ENCODE peak calls at places on chromosomes 12 and 14, in seven cellular contexts. X, B, K, I, Z, V and G are unnamed samples. For H3K4me1, the result is how much of the 10 kb centered on the place peaks cover.

GRCh38 chr14:68898248-68899032 is 80.7 kb downstream of the ACTN1 start:
- DNase-seq in X (no peak), B (no peak), K (peak), I (peak), Z (peak), V (no peak), G (no peak)

GRCh38 chr14:75905505-75905904 is 76.3 kb downstream of the TGFB3 start:
- DNase-seq in X (peak), B (peak), K (no peak), I (no peak), Z (no peak), V (peak), G (peak)

GRCh38 chr12:12992418-12993175 is 7.5 kb downstream of the HEBP1 start:
- DNase-seq in X (peak), B (peak), K (no peak), I (no peak), Z (peak), V (peak), G (peak)

GRCh38 chr12:77120695-77121094 is 55.3 kb upstream of the E2F7 start:
- DNase-seq in X (no peak), B (no peak), K (no peak), I (no peak), Z (no peak), V (no peak), G (no peak)

GRCh38 chr12:16573652-16574077 is 32.3 kb downstream of the LMO3 start:
- DNase-seq in X (peak), B (peak), K (peak), I (peak), Z (no peak), V (peak), G (no peak)

GRCh38 chr14:35287481-35288013 is 4.6 kb upstream of the PSMA6 start:
- DNase-seq in X (no peak), B (no peak), K (no peak), I (no peak), Z (peak), V (no peak), G (no peak)

GRCh38 chr14:105845725-105846309 is 319.4 kb downstream of the TMEM121 start:
- DNase-seq in X (no peak), B (peak), K (no peak), I (no peak), Z (peak), V (peak), G (no peak)

GRCh38 chr12:58386136-58386535 is 444.8 kb downstream of the ATP23 start:
- DNase-seq in X (no peak), B (no peak), K (no peak), I (no peak), Z (no peak), V (no peak), G (no peak)

GRCh38 chr14:68941820-68942219 is 37.3 kb downstream of the ACTN1 start:
- DNase-seq in X (peak), B (peak), K (no peak), I (no peak), Z (peak), V (peak), G (no peak)

GRCh38 chr14:105602243-105602750 is 75.9 kb downstream of the TMEM121 start:
- DNase-seq in X (no peak), B (no peak), K (no peak), I (peak), Z (peak), V (no peak), G (no peak)

GRCh38 chr12:75814856-75815754 is 216.5 kb downstream of the PHLDA1 start:
- DNase-seq in X (peak), B (no peak), K (no peak), I (no peak), Z (peak), V (no peak), G (no peak)

GRCh38 chr14:62667515-62667914 is 377.7 kb downstream of the KCNH5 start:
- DNase-seq in X (no peak), B (no peak), K (no peak), I (no peak), Z (no peak), V (no peak), G (no peak)

DNA sequence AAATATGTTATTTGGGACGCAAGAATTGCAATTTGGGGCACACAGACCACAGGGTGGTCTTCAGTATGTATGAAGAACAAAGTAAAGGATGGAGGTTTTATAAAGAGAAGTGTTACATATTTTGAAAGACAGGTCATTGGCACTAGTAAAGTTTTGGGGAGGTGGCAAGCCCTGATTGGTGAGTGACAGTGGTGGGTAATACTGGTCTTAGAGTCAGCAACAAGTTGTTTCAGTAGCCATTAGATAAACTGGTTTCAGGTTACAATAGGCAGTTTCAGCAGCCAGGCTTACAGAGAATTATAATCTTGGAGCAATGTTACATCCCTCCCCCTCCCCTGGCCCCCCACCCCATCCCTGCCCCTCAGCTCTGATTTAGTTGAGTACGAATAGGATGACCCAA is 17.5 kb downstream of the MARK3 start:
- DNase-seq in X (no peak), B (no peak), K (no peak), I (no peak), Z (peak), V (no peak), G (no peak)
- H3K4me1 ChIP-seq in X (under half), B (half or more), K (half or more), I (under half), Z (under half), V (half or more), G (half or more)

GRCh38 chr12:57107456-57107855 is 3.7 kb downstream of the STAT6 start:
- DNase-seq in X (no peak), B (no peak), K (peak), I (no peak), Z (no peak), V (no peak), G (no peak)

GRCh38 chr12:57111046-57111698 is at the start of gene STAT6:
- DNase-seq in X (peak), B (peak), K (peak), I (no peak), Z (peak), V (peak), G (peak)

GRCh38 chr12:57112492-57113294 is 1.5 kb upstream of the STAT6 start:
- DNase-seq in X (no peak), B (no peak), K (no peak), I (no peak), Z (no peak), V (no peak), G (peak)

GRCh38 chr12:57110189-57111045 is 745 bp downstream of the STAT6 start:
- DNase-seq in X (peak), B (peak), K (peak), I (no peak), Z (peak), V (no peak), G (peak)

GRCh38 chr12:57109207-57110160 is 1.7 kb downstream of the STAT6 start:
- DNase-seq in X (no peak), B (no peak), K (no peak), I (no peak), Z (peak), V (no peak), G (no peak)
- H3K4me1 ChIP-seq in X (under half), B (under half), K (under half), I (under half), Z (under half), V (under half), G (under half)

GRCh38 chr12:1632702-1633101 is 3.7 kb downstream of the WNT5B start:
- DNase-seq in X (no peak), B (no peak), K (peak), I (no peak), Z (peak), V (no peak), G (no peak)

GRCh38 chr12:1630827-1631591 is 2.0 kb downstream of the WNT5B start:
- DNase-seq in X (no peak), B (no peak), K (peak), I (no peak), Z (peak), V (no peak), G (peak)

GRCh38 chr12:1629338-1630080 is 478 bp downstream of the WNT5B start:
- DNase-seq in X (no peak), B (no peak), K (no peak), I (no peak), Z (peak), V (no peak), G (no peak)

GRCh38 chr12:1630081-1630826 is 1.2 kb downstream of the WNT5B start:
- DNase-seq in X (peak), B (peak), K (peak), I (peak), Z (peak), V (no peak), G (peak)

GRCh38 chr12:1628671-1629337 is at the start of gene WNT5B:
- DNase-seq in X (no peak), B (no peak), K (no peak), I (no peak), Z (peak), V (no peak), G (no peak)
- H3K4me1 ChIP-seq in X (under half), B (under half), K (under half), I (under half), Z (under half), V (under half), G (under half)

GRCh38 chr12:26770239-26771070 is 62.5 kb downstream of the ITPR2 start:
- DNase-seq in X (no peak), B (no peak), K (no peak), I (no peak), Z (no peak), V (no peak), G (no peak)

GRCh38 chr12:26767865-26768264 is 65.1 kb downstream of the ITPR2 start:
- DNase-seq in X (no peak), B (no peak), K (no peak), I (no peak), Z (no peak), V (no peak), G (no peak)

GRCh38 chr12:26769611-26770010 is 63.4 kb downstream of the ITPR2 start:
- DNase-seq in X (no peak), B (no peak), K (no peak), I (no peak), Z (no peak), V (no peak), G (no peak)

GRCh38 chr12:26768611-26769603 is 64.1 kb downstream of the ITPR2 start:
- DNase-seq in X (no peak), B (no peak), K (no peak), I (no peak), Z (no peak), V (no peak), G (no peak)

GRCh38 chr12:26767116-26767515 is 65.9 kb downstream of the ITPR2 start:
- DNase-seq in X (no peak), B (no peak), K (no peak), I (no peak), Z (no peak), V (no peak), G (no peak)
- H3K4me1 ChIP-seq in X (under half), B (under half), K (under half), I (under half), Z (under half), V (under half), G (under half)

GRCh38 chr12:113136128-113136989 is 798 bp upstream of the RASAL1 start:
- DNase-seq in X (peak), B (no peak), K (no peak), I (no peak), Z (peak), V (no peak), G (peak)
- H3K4me1 ChIP-seq in X (under half), B (under half), K (under half), I (under half), Z (under half), V (under half), G (under half)